ENCODE peak calls at places on chromosomes 2 and 18, in seven cellular contexts. B, S, Y, Z, H, X and M are unnamed samples.

GRCh38 chr2:43043471-43043870 is 182.9 kb downstream of the ZFP36L2 start:
- DNase-seq in B (no peak), S (no peak), Y (no peak), Z (no peak), H (no peak), X (no peak), M (no peak)

GRCh38 chr2:1219901-1220691 is 193.2 kb upstream of the TPO start:
- DNase-seq in B (peak), S (no peak), Y (no peak), Z (no peak), H (no peak), X (no peak), M (no peak)

GRCh38 chr2:39381653-39382052 is 55.4 kb downstream of the MAP4K3 start:
- DNase-seq in B (no peak), S (no peak), Y (no peak), Z (no peak), H (no peak), X (no peak), M (no peak)

GRCh38 chr2:19576411-19576810 is 218.0 kb upstream of the OSR1 start:
- DNase-seq in B (no peak), S (no peak), Y (no peak), Z (no peak), H (no peak), X (no peak), M (no peak)

GRCh38 chr2:222745836-222746559 is 74.5 kb downstream of the MOGAT1 start:
- DNase-seq in B (no peak), S (no peak), Y (no peak), Z (peak), H (no peak), X (no peak), M (no peak)

GRCh38 chr2:3475771-3476170 is 43.6 kb downstream of the ADI1 start:
- DNase-seq in B (no peak), S (no peak), Y (no peak), Z (no peak), H (no peak), X (no peak), M (no peak)

GRCh38 chr2:71672011-71672639 is 218.8 kb downstream of the DYSF start:
- DNase-seq in B (peak), S (no peak), Y (no peak), Z (no peak), H (no peak), X (peak), M (no peak)

GRCh38 chr2:235148201-235149170 is 196.7 kb downstream of the SH3BP4 start:
- DNase-seq in B (no peak), S (no peak), Y (no peak), Z (no peak), H (no peak), X (no peak), M (no peak)

GRCh38 chr2:18742382-18742781 is 153.0 kb upstream of the NT5C1B start:
- DNase-seq in B (peak), S (no peak), Y (no peak), Z (no peak), H (no peak), X (no peak), M (no peak)

GRCh38 chr18:35376393-35376741 is 770 bp downstream of the ZNF396 start:
- DNase-seq in B (peak), S (no peak), Y (no peak), Z (no peak), H (peak), X (no peak), M (no peak)

GRCh38 chr18:75638597-75639467 is 211.3 kb upstream of the SMIM21 start:
- DNase-seq in B (no peak), S (no peak), Y (no peak), Z (peak), H (no peak), X (no peak), M (no peak)

GRCh38 chr18:35526476-35527120 is 28.8 kb upstream of the INO80C start:
- DNase-seq in B (no peak), S (no peak), Y (no peak), Z (no peak), H (no peak), X (no peak), M (no peak)

GRCh38 chr2:147231081-147231480 is 613.7 kb upstream of the ACVR2A start:
- DNase-seq in B (no peak), S (no peak), Y (no peak), Z (no peak), H (no peak), X (no peak), M (no peak)

GRCh38 chr2:11750422-11750821 is 4.0 kb downstream of the LPIN1 start:
- DNase-seq in B (no peak), S (no peak), Y (peak), Z (no peak), H (no peak), X (no peak), M (no peak)

GRCh38 chr2:20231159-20231558 is 6.2 kb upstream of the SDC1 start:
- DNase-seq in B (no peak), S (no peak), Y (no peak), Z (no peak), H (no peak), X (no peak), M (no peak)

GRCh38 chr2:56127773-56128170 is 56.0 kb upstream of the CCDC85A start:
- DNase-seq in B (no peak), S (no peak), Y (no peak), Z (no peak), H (no peak), X (no peak), M (no peak)

GRCh38 chr2:159939946-159940345 is 122.5 kb downstream of the PLA2R1 start:
- DNase-seq in B (peak), S (peak), Y (peak), Z (peak), H (no peak), X (peak), M (peak)

GRCh38 chr2:176176233-176176632 is 12.2 kb upstream of the HOXD1 start:
- DNase-seq in B (no peak), S (no peak), Y (no peak), Z (no peak), H (no peak), X (no peak), M (no peak)

GRCh38 chr2:196849895-196850294 is 40.7 kb upstream of the C2orf66 start:
- DNase-seq in B (peak), S (peak), Y (no peak), Z (peak), H (no peak), X (peak), M (no peak)

GRCh38 chr2:222423632-222424280 is 587 bp upstream of the SGPP2 start:
- DNase-seq in B (no peak), S (no peak), Y (peak), Z (no peak), H (no peak), X (no peak), M (no peak)

GRCh38 chr2:143504397-143504796 is 375.2 kb downstream of the ARHGAP15 start:
- DNase-seq in B (no peak), S (no peak), Y (no peak), Z (no peak), H (no peak), X (no peak), M (no peak)

GRCh38 chr2:188471166-188471565 is 179.5 kb downstream of the GULP1 start:
- DNase-seq in B (no peak), S (no peak), Y (no peak), Z (no peak), H (no peak), X (no peak), M (no peak)

GRCh38 chr2:199484927-199485326 is 27.2 kb upstream of the SATB2 start:
- DNase-seq in B (no peak), S (no peak), Y (no peak), Z (no peak), H (no peak), X (no peak), M (no peak)

GRCh38 chr2:215635788-215636139 is 199.9 kb upstream of the FN1 start:
- DNase-seq in B (no peak), S (no peak), Y (no peak), Z (peak), H (no peak), X (peak), M (no peak)

GRCh38 chr2:218011641-218012040 is 8.8 kb upstream of the TNS1 start:
- DNase-seq in B (no peak), S (no peak), Y (no peak), Z (no peak), H (no peak), X (no peak), M (no peak)

GRCh38 chr2:149648282-149649030 is 60.9 kb upstream of the MMADHC start:
- DNase-seq in B (no peak), S (peak), Y (no peak), Z (peak), H (no peak), X (no peak), M (no peak)

GRCh38 chr2:182088681-182089333 is 103.2 kb downstream of the PPP1R1C start:
- DNase-seq in B (no peak), S (no peak), Y (no peak), Z (peak), H (no peak), X (no peak), M (no peak)

GRCh38 chr2:215899111-215900074 is 114.0 kb downstream of the MREG start:
- DNase-seq in B (no peak), S (no peak), Y (no peak), Z (peak), H (no peak), X (no peak), M (no peak)

GRCh38 chr2:15031745-15032240 is 399.3 kb downstream of the LRATD1 start:
- DNase-seq in B (no peak), S (no peak), Y (peak), Z (no peak), H (no peak), X (no peak), M (no peak)

GRCh38 chr2:168632733-168633132 is 169.7 kb upstream of the NOSTRIN start:
- DNase-seq in B (peak), S (no peak), Y (no peak), Z (peak), H (no peak), X (no peak), M (no peak)

GRCh38 chr18:21682276-21683051 is 22.1 kb downstream of the ABHD3 start:
- DNase-seq in B (no peak), S (no peak), Y (peak), Z (peak), H (no peak), X (no peak), M (no peak)
- TF ChIP-seq RAD21 in B (no peak), S (no peak), Y (no peak), Z (no peak), H (no peak), X (no peak), M (no peak)

GRCh38 chr2:239285071-239285931 is 115.5 kb downstream of the HDAC4 start:
- DNase-seq in B (no peak), S (no peak), Y (no peak), Z (no peak), H (peak), X (peak), M (no peak)

GRCh38 chr2:239287461-239287860 is 113.4 kb downstream of the HDAC4 start:
- DNase-seq in B (no peak), S (no peak), Y (no peak), Z (peak), H (no peak), X (no peak), M (no peak)

GRCh38 chr2:239283961-239284801 is 116.6 kb downstream of the HDAC4 start:
- DNase-seq in B (no peak), S (no peak), Y (no peak), Z (no peak), H (no peak), X (no peak), M (no peak)

GRCh38 chr2:239286901-239287300 is 113.9 kb downstream of the HDAC4 start:
- DNase-seq in B (no peak), S (no peak), Y (no peak), Z (no peak), H (no peak), X (no peak), M (no peak)

DNA sequence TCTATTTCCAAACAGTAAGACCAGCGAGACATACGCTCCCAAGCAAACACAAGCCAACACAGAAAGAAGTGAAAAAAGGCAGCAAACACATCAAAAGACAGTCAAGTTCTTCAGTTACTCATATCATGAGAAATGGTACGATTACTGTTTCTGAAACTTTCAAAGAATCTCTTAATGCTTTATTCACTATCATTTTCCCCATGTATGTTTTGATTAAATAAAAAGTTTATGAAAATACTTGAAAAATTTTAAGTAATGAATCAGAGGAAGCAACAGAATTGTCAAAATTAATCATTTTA is 114.9 kb downstream of the HDAC4 start:
- DNase-seq in B (no peak), S (no peak), Y (no peak), Z (no peak), H (no peak), X (no peak), M (no peak)
- TF ChIP-seq RAD21 in B (no peak), S (no peak), Y (no peak), Z (no peak), H (no peak), X (no peak), M (no peak)

GRCh38 chr2:178413472-178414265 is 37.3 kb downstream of the PRKRA start:
- DNase-seq in B (peak), S (peak), Y (peak), Z (peak), H (peak), X (peak), M (peak)
- TF ChIP-seq RAD21 in B (no peak), S (no peak), Y (no peak), Z (no peak), H (no peak), X (no peak), M (peak)

GRCh38 chr2:85183481-85183880 is 50.3 kb downstream of the TCF7L1 start:
- DNase-seq in B (no peak), S (no peak), Y (no peak), Z (peak), H (no peak), X (no peak), M (no peak)

GRCh38 chr2:85187069-85187468 is 53.9 kb downstream of the TCF7L1 start:
- DNase-seq in B (no peak), S (no peak), Y (no peak), Z (peak), H (no peak), X (no peak), M (no peak)

GRCh38 chr2:85184990-85185389 is 51.8 kb downstream of the TCF7L1 start:
- DNase-seq in B (no peak), S (no peak), Y (no peak), Z (no peak), H (no peak), X (no peak), M (no peak)

GRCh38 chr2:85184231-85184630 is 51.0 kb downstream of the TCF7L1 start:
- DNase-seq in B (no peak), S (no peak), Y (no peak), Z (no peak), H (no peak), X (no peak), M (no peak)

GRCh38 chr2:85185431-85185940 is 52.3 kb downstream of the TCF7L1 start:
- DNase-seq in B (no peak), S (no peak), Y (no peak), Z (peak), H (no peak), X (no peak), M (no peak)
- TF ChIP-seq RAD21 in B (no peak), S (no peak), Y (no peak), Z (no peak), H (no peak), X (no peak), M (no peak)